ENCODE peak calls at places on chromosomes 11 and 22, in six cellular contexts. U, O, A, W, R and M are unnamed samples.
A peak's percentile ranks its signal among the peaks of the same experiment; 100 is the strongest.

GRCh38 chr11:120122921-120123683 is 14.8 kb downstream of the TRIM29 start:
- DNase-seq in U (no peak), O (no peak), A (no peak), W (no peak), R (no peak), M (no peak)

GRCh38 chr22:45970709-45971388 is 6.1 kb downstream of the WNT7B start:
- DNase-seq in U (no peak), O (peak; percentile 47), A (no peak), W (no peak), R (no peak), M (no peak)

GRCh38 chr11:77884186-77884828 is 63.4 kb downstream of the AAMDC start:
- DNase-seq in U (no peak), O (peak; percentile 85), A (no peak), W (no peak), R (peak; percentile 33), M (no peak)

GRCh38 chr11:44624761-44625221 is 59.3 kb downstream of the CD82 start:
- DNase-seq in U (peak; percentile 0), O (no peak), A (no peak), W (no peak), R (no peak), M (no peak)

GRCh38 chr22:39314251-39314971 is 5.0 kb downstream of the RPL3 start:
- DNase-seq in U (no peak), O (no peak), A (no peak), W (no peak), R (no peak), M (no peak)

GRCh38 chr22:29269230-29269604 is 1.1 kb downstream of the EWSR1 start:
- DNase-seq in U (no peak), O (no peak), A (no peak), W (no peak), R (no peak), M (no peak)

GRCh38 chr22:41994506-41994905 is 4.1 kb upstream of the WBP2NL start:
- DNase-seq in U (no peak), O (no peak), A (no peak), W (no peak), R (no peak), M (no peak)

GRCh38 chr11:63680842-63681207 is 475 bp upstream of the RTN3 start:
- DNase-seq in U (no peak), O (no peak), A (peak; percentile 16), W (no peak), R (no peak), M (no peak)

GRCh38 chr11:112087212-112087611 is 539 bp downstream of the SDHD start:
- DNase-seq in U (no peak), O (no peak), A (no peak), W (no peak), R (no peak), M (no peak)

GRCh38 chr11:122663764-122664163 is 8.2 kb downstream of the UBASH3B start:
- DNase-seq in U (no peak), O (no peak), A (no peak), W (no peak), R (no peak), M (no peak)

GRCh38 chr11:65355013-65355775 is 643 bp downstream of the TIGD3 start:
- DNase-seq in U (peak; percentile 22), O (no peak), A (peak; percentile 57), W (no peak), R (no peak), M (no peak)

GRCh38 chr11:25910090-25910489 is 421.8 kb upstream of the ANO3 start:
- DNase-seq in U (no peak), O (no peak), A (no peak), W (no peak), R (peak; percentile 11), M (peak; percentile 27)

GRCh38 chr11:16356057-16356750 is at the start of gene SOX6:
- DNase-seq in U (no peak), O (peak; percentile 67), A (peak; percentile 14), W (peak; percentile 31), R (peak; percentile 41), M (no peak)

GRCh38 chr11:131504199-131504949 is 134.0 kb downstream of the NTM start:
- DNase-seq in U (no peak), O (no peak), A (no peak), W (no peak), R (no peak), M (no peak)

GRCh38 chr22:49148895-49149418 is 678.7 kb downstream of the BRD1 start:
- DNase-seq in U (no peak), O (no peak), A (no peak), W (no peak), R (no peak), M (no peak)

GRCh38 chr11:13337986-13338436 is 60.4 kb downstream of the BMAL1 start:
- DNase-seq in U (no peak), O (peak; percentile 78), A (no peak), W (no peak), R (peak; percentile 84), M (peak; percentile 81)